ENCODE peak calls at places on chromosome 1, in five cellular contexts. O is endodermal cell, Q is BE2C, X is GM23248, C is uterus. M is an unnamed sample. For H3K4me1, the result is how much of the 10 kb centered on the place peaks cover.

GRCh38 chr1:27831568-27832410 is 1.2 kb downstream of the PPP1R8 start:
- DNase-seq in O (no peak), Q (no peak), X (peak), C (no peak), M (no peak)

GRCh38 chr1:153775432-153776311 is 465 bp downstream of the SLC27A3 start:
- DNase-seq in O (peak), Q (peak), X (peak), C (peak), M (peak)

GRCh38 chr1:101284021-101284420 is 47.2 kb downstream of the S1PR1 start:
- DNase-seq in O (peak), Q (no peak), X (no peak), C (no peak), M (no peak)

GRCh38 chr1:198678901-198679329 is 40.1 kb downstream of the PTPRC start:
- DNase-seq in O (no peak), Q (no peak), X (no peak), C (no peak), M (peak)

GRCh38 chr1:204074274-204075115 is 1.6 kb downstream of the SOX13 start:
- DNase-seq in O (peak), Q (peak), X (peak), C (peak), M (peak)

GRCh38 chr1:5509664-5510452 is 482.4 kb downstream of the NPHP4 start:
- DNase-seq in O (peak), Q (peak), X (peak), C (peak), M (peak)

GRCh38 chr1:2182376-2182775 is 12.2 kb downstream of the FAAP20 start:
- DNase-seq in O (no peak), Q (no peak), X (no peak), C (no peak), M (no peak)

GRCh38 chr1:228366062-228366850 is 40.4 kb downstream of the TRIM11 start:
- DNase-seq in O (no peak), Q (peak), X (no peak), C (peak), M (no peak)

GRCh38 chr1:169572184-169572583 is 14.1 kb downstream of the F5 start:
- DNase-seq in O (no peak), Q (no peak), X (peak), C (no peak), M (no peak)

GRCh38 chr1:15222653-15223303 is 24.2 kb upstream of the FHAD1 start:
- DNase-seq in O (no peak), Q (no peak), X (no peak), C (no peak), M (no peak)

GRCh38 chr1:17117451-17118265 is 1.6 kb downstream of the PADI2 start:
- DNase-seq in O (no peak), Q (no peak), X (no peak), C (no peak), M (no peak)

GRCh38 chr1:201842472-201843020 is 13.6 kb downstream of the IPO9 start:
- DNase-seq in O (no peak), Q (no peak), X (no peak), C (no peak), M (no peak)

GRCh38 chr1:229757226-229757625 is 131.2 kb downstream of the URB2 start:
- DNase-seq in O (no peak), Q (no peak), X (peak), C (no peak), M (no peak)
- H3K4me1 ChIP-seq in O (under half), Q (under half), X (under half), C (under half), M (under half)

GRCh38 chr1:60268451-60268850 is 194.9 kb upstream of the C1orf87 start:
- DNase-seq in O (no peak), Q (no peak), X (no peak), C (no peak), M (no peak)

GRCh38 chr1:60265560-60266535 is 192.3 kb upstream of the C1orf87 start:
- DNase-seq in O (no peak), Q (no peak), X (peak), C (no peak), M (no peak)

GRCh38 chr1:60262701-60263100 is 189.1 kb upstream of the C1orf87 start:
- DNase-seq in O (no peak), Q (no peak), X (no peak), C (no peak), M (no peak)
- H3K4me1 ChIP-seq in O (under half), Q (under half), X (under half), C (under half), M (under half)

DNA sequence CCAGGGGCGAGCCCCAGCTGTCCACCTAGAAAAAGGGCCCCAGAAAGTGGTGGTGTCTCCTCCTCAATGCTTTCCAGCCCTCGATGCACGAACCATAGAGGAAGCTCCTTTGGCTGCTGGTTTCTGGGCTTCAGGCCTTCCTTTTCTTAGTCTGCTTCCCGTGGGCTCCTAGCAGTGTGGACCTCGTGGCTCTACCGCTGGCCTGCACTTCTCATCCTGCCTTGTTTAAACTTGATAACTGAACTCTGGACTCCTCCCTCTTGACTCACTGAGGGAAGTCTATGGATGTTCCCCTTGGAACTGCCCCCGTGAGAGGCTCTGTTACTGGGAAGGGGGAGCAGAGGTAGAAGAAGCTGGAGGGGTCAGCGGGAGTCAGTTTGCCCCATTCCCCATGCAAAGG is 75.3 kb upstream of the WDR26 start:
- DNase-seq in O (no peak), Q (no peak), X (no peak), C (no peak), M (no peak)
- H3K4me1 ChIP-seq in O (under half), Q (under half), X (under half), C (under half), M (under half)

GRCh38 chr1:59442492-59442891 is 145.6 kb downstream of the FGGY start:
- DNase-seq in O (no peak), Q (no peak), X (no peak), C (no peak), M (no peak)
- H3K4me1 ChIP-seq in O (under half), Q (under half), X (under half), C (under half), M (under half)

GRCh38 chr1:24826510-24826909 is 81.3 kb downstream of the CLIC4 start:
- DNase-seq in O (no peak), Q (no peak), X (no peak), C (no peak), M (no peak)

GRCh38 chr1:24822887-24823286 is 77.6 kb downstream of the CLIC4 start:
- DNase-seq in O (no peak), Q (no peak), X (no peak), C (no peak), M (no peak)

GRCh38 chr1:24828183-24828886 is 83.1 kb downstream of the CLIC4 start:
- DNase-seq in O (no peak), Q (no peak), X (no peak), C (no peak), M (no peak)

GRCh38 chr1:24827737-24828136 is 82.5 kb downstream of the CLIC4 start:
- DNase-seq in O (no peak), Q (no peak), X (no peak), C (no peak), M (no peak)

GRCh38 chr1:24825174-24825573 is 79.9 kb downstream of the CLIC4 start:
- DNase-seq in O (no peak), Q (no peak), X (no peak), C (no peak), M (no peak)
- H3K4me1 ChIP-seq in O (under half), Q (under half), X (under half), C (under half), M (under half)

GRCh38 chr1:156488566-156489165 is 11.9 kb downstream of the MEF2D start:
- DNase-seq in O (no peak), Q (no peak), X (no peak), C (no peak), M (no peak)
- H3K4me1 ChIP-seq in O (under half), Q (under half), X (half or more), C (half or more), M (under half)

GRCh38 chr1:234970371-234970730 is 158.3 kb downstream of the TOMM20 start:
- DNase-seq in O (no peak), Q (no peak), X (no peak), C (no peak), M (no peak)
- H3K4me1 ChIP-seq in O (under half), Q (under half), X (under half), C (under half), M (under half)

GRCh38 chr1:113941245-113941559 is 12.1 kb downstream of the HIPK1 start:
- DNase-seq in O (no peak), Q (no peak), X (no peak), C (no peak), M (no peak)

GRCh38 chr1:113943028-113943811 is 14.1 kb downstream of the HIPK1 start:
- DNase-seq in O (no peak), Q (no peak), X (peak), C (no peak), M (no peak)

GRCh38 chr1:113945329-113945728 is 16.2 kb downstream of the HIPK1 start:
- DNase-seq in O (no peak), Q (no peak), X (no peak), C (no peak), M (no peak)

GRCh38 chr1:113940365-113941244 is 11.5 kb downstream of the HIPK1 start:
- DNase-seq in O (no peak), Q (no peak), X (no peak), C (no peak), M (no peak)

DNA sequence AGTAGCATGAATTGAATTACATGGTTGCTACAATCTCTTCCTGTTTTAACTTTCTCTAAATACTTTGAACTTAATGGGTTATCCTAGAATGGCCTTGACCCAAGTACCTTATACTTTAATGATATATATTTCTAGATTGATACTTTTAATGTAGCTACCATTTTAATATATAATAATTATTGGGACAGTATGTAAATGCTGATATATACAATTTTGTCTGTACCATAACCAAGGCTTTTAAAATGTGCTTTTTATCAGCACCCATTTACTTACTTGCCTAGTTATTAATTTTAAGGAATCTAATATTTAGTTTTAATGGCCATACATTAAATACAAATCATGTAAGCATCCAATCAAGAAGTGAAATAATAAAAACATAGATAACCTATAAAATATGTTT is 13.4 kb downstream of the HIPK1 start:
- DNase-seq in O (no peak), Q (no peak), X (no peak), C (no peak), M (no peak)
- H3K4me1 ChIP-seq in O (under half), Q (under half), X (under half), C (under half), M (under half)

DNA sequence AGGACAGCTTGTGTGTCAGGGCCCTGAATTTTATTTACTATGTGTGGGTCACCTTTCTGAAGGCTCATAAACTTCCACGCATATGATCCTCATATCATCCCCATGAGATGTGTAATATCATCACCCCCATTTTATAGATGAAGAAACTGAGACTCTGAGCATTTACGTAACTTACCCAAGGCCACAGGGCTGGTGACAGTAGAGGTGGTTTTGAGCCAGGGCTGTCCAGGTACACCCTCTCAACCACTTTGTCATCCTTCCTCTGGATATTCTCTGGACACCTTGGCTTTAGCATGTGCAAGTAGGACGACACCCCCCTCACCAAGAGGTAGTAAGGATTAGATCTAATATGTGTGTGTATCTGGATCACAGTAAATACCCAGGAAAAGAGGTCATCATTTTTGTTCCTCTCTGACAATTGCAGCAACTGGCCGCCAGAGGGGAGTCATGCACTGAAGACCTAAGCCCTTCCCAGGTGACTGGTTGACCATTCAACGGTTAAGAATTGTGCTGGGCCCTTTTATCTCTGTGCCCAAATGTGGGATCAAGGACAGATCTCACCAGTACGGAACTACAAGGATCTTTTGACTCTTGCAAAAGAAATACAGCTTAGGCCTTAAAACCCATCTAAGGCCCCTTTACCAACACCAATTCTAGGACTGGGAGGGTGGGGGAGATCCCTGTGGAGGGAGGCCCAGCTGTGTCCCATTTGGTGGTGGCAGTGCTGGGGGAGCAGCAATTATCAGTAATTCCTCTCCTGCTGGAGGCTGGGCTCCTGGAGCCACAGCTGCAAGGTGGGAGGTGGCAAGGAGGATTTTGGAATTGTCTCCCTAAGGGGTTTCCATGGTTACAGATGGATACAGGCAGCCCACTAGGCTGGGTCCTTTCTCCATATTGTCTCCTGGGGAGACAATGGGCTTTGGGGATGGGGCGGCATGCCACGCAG is 13.7 kb upstream of the E2F2 start:
- DNase-seq in O (peak), Q (peak), X (peak), C (peak), M (peak)
- H3K4me1 ChIP-seq in O (under half), Q (under half), X (under half), C (under half), M (under half)